ENCODE peak calls at places on chromosomes 11 and 22, in four cellular contexts. One of them, this sample, is unnamed.

GRCh38 chr11:65078151-65078550 is 5.7 kb downstream of the CDCA5 start:
- DNase-seq in GOT3: no peak
- DNase-seq in activated CD4-positive, CD25-positive, alpha-beta regulatory T cell: peak; percentile 36
- DNase-seq in fibroblast of the conjunctiva: no peak
- DNase-seq in this sample: peak; percentile 75

GRCh38 chr11:84871116-84871515 is 756.0 kb downstream of the DLG2 start:
- DNase-seq in GOT3: no peak
- DNase-seq in activated CD4-positive, CD25-positive, alpha-beta regulatory T cell: no peak
- DNase-seq in fibroblast of the conjunctiva: no peak
- DNase-seq in this sample: no peak

GRCh38 chr11:68423481-68423880 is 37.1 kb upstream of the PPP6R3 start:
- DNase-seq in GOT3: no peak
- DNase-seq in activated CD4-positive, CD25-positive, alpha-beta regulatory T cell: no peak
- DNase-seq in fibroblast of the conjunctiva: no peak
- DNase-seq in this sample: no peak

GRCh38 chr11:3190600-3190999 is 25.5 kb upstream of the OSBPL5 start:
- DNase-seq in GOT3: no peak
- DNase-seq in activated CD4-positive, CD25-positive, alpha-beta regulatory T cell: no peak
- DNase-seq in fibroblast of the conjunctiva: no peak
- DNase-seq in this sample: no peak

GRCh38 chr22:46581580-46582244 is 38.5 kb upstream of the GRAMD4 start:
- DNase-seq in GOT3: no peak
- DNase-seq in activated CD4-positive, CD25-positive, alpha-beta regulatory T cell: no peak
- DNase-seq in fibroblast of the conjunctiva: no peak
- DNase-seq in this sample: no peak

GRCh38 chr11:34632105-34632780 is 11.3 kb downstream of the EHF start:
- DNase-seq in GOT3: no peak
- DNase-seq in activated CD4-positive, CD25-positive, alpha-beta regulatory T cell: no peak
- DNase-seq in fibroblast of the conjunctiva: no peak
- DNase-seq in this sample: no peak

GRCh38 chr11:86484164-86484794 is 109.6 kb downstream of the CCDC81 start:
- DNase-seq in GOT3: peak; percentile 44
- DNase-seq in activated CD4-positive, CD25-positive, alpha-beta regulatory T cell: no peak
- DNase-seq in fibroblast of the conjunctiva: peak; percentile 95
- DNase-seq in this sample: no peak

GRCh38 chr11:33690290-33691050 is 10.2 kb downstream of the C11orf91 start:
- DNase-seq in GOT3: peak; percentile 57
- DNase-seq in activated CD4-positive, CD25-positive, alpha-beta regulatory T cell: no peak
- DNase-seq in fibroblast of the conjunctiva: peak; percentile 70
- DNase-seq in this sample: no peak

GRCh38 chr22:18976197-18976751 is 40.2 kb upstream of the PRODH start:
- DNase-seq in GOT3: no peak
- DNase-seq in activated CD4-positive, CD25-positive, alpha-beta regulatory T cell: no peak
- DNase-seq in fibroblast of the conjunctiva: no peak
- DNase-seq in this sample: no peak

GRCh38 chr11:70630816-70631623 is 232.7 kb downstream of the CTTN start:
- DNase-seq in GOT3: no peak
- DNase-seq in activated CD4-positive, CD25-positive, alpha-beta regulatory T cell: no peak
- DNase-seq in fibroblast of the conjunctiva: no peak
- DNase-seq in this sample: no peak

GRCh38 chr11:111797145-111797581 is 31.0 kb upstream of the PPP2R1B start:
- DNase-seq in GOT3: no peak
- DNase-seq in activated CD4-positive, CD25-positive, alpha-beta regulatory T cell: no peak
- DNase-seq in fibroblast of the conjunctiva: no peak
- DNase-seq in this sample: no peak

GRCh38 chr11:1729692-1730011 is 20.7 kb downstream of the IFITM10 start:
- DNase-seq in GOT3: no peak
- DNase-seq in activated CD4-positive, CD25-positive, alpha-beta regulatory T cell: no peak
- DNase-seq in fibroblast of the conjunctiva: no peak
- DNase-seq in this sample: no peak

GRCh38 chr11:70926543-70926942 is 325.8 kb downstream of the SHANK2 start:
- DNase-seq in GOT3: no peak
- DNase-seq in activated CD4-positive, CD25-positive, alpha-beta regulatory T cell: no peak
- DNase-seq in fibroblast of the conjunctiva: no peak
- DNase-seq in this sample: no peak

GRCh38 chr22:36856792-36857135 is 4.0 kb upstream of the NCF4 start:
- DNase-seq in GOT3: no peak
- DNase-seq in activated CD4-positive, CD25-positive, alpha-beta regulatory T cell: no peak
- DNase-seq in fibroblast of the conjunctiva: no peak
- DNase-seq in this sample: no peak

GRCh38 chr22:50684986-50685385 is 12.4 kb downstream of the SHANK3 start:
- DNase-seq in GOT3: no peak
- DNase-seq in activated CD4-positive, CD25-positive, alpha-beta regulatory T cell: no peak
- DNase-seq in fibroblast of the conjunctiva: no peak
- DNase-seq in this sample: no peak

GRCh38 chr22:31616315-31616980 is 45.6 kb downstream of the PISD start:
- DNase-seq in GOT3: no peak
- DNase-seq in activated CD4-positive, CD25-positive, alpha-beta regulatory T cell: peak; percentile 10
- DNase-seq in fibroblast of the conjunctiva: no peak
- DNase-seq in this sample: no peak

This sample was measured in T-cell.